ENCODE peak calls at places on chromosome 1, in ten cellular contexts. C, V, M, N, F, U, L, D, K and Q are unnamed samples.

GRCh38 chr1:218284917-218285635 is at the start of gene RRP15:
- DNase-seq in C (peak; percentile 90), V (peak; percentile 95), M (peak; percentile 77), N (peak; percentile 58), F (peak; percentile 93), U (peak; percentile 85), L (peak; percentile 78), D (peak; percentile 54), K (peak; percentile 72), Q (peak; percentile 88)

GRCh38 chr1:57858740-57859139 is 434.9 kb upstream of the DAB1 start:
- DNase-seq in C (no peak), V (no peak), M (no peak), N (no peak), F (no peak), U (no peak), L (no peak), D (no peak), K (no peak), Q (no peak)

GRCh38 chr1:209733409-209734192 is 22.3 kb upstream of the TRAF3IP3 start:
- DNase-seq in C (no peak), V (no peak), M (no peak), N (peak; percentile 73), F (peak; percentile 24), U (no peak), L (no peak), D (peak; percentile 28), K (no peak), Q (no peak)

GRCh38 chr1:1088036-1088800 is 14.1 kb upstream of the RNF223 start:
- DNase-seq in C (peak; percentile 76), V (no peak), M (no peak), N (no peak), F (no peak), U (no peak), L (no peak), D (no peak), K (no peak), Q (peak; percentile 1)

GRCh38 chr1:168674252-168674651 is 54.8 kb downstream of the DPT start:
- DNase-seq in C (no peak), V (no peak), M (no peak), N (no peak), F (no peak), U (no peak), L (no peak), D (no peak), K (no peak), Q (no peak)

GRCh38 chr1:7409278-7409677 is 361.8 kb upstream of the VAMP3 start:
- DNase-seq in C (no peak), V (no peak), M (no peak), N (no peak), F (no peak), U (no peak), L (no peak), D (no peak), K (no peak), Q (no peak)

GRCh38 chr1:233707153-233707905 is 93.4 kb downstream of the KCNK1 start:
- DNase-seq in C (no peak), V (peak; percentile 9), M (no peak), N (no peak), F (peak; percentile 4), U (peak; percentile 9), L (no peak), D (no peak), K (no peak), Q (no peak)

GRCh38 chr1:69737527-69738176 is 169.9 kb downstream of the LRRC7 start:
- DNase-seq in C (no peak), V (peak; percentile 61), M (no peak), N (peak; percentile 22), F (peak; percentile 89), U (peak; percentile 42), L (no peak), D (peak; percentile 42), K (no peak), Q (no peak)

GRCh38 chr1:96370752-96371151 is 350.8 kb upstream of the PTBP2 start:
- DNase-seq in C (no peak), V (no peak), M (no peak), N (no peak), F (peak; percentile 95), U (peak; percentile 10), L (no peak), D (peak; percentile 67), K (no peak), Q (no peak)

GRCh38 chr1:26059906-26060305 is 7.5 kb downstream of the TRIM63 start:
- DNase-seq in C (no peak), V (no peak), M (no peak), N (no peak), F (no peak), U (no peak), L (no peak), D (no peak), K (no peak), Q (no peak)

GRCh38 chr1:153928776-153929432 is 6.1 kb upstream of the GATAD2B start:
- DNase-seq in C (no peak), V (no peak), M (no peak), N (no peak), F (peak; percentile 21), U (no peak), L (no peak), D (no peak), K (no peak), Q (no peak)